ENCODE peak calls at places on chromosomes 4 and X, in six cellular contexts. O, X, D, P, V and J are unnamed samples.

GRCh38 chrX:133570549-133570948 is 155.3 kb upstream of the GPC4 start:
- DNase-seq in V (no peak), O (no peak), P (no peak), X (no peak), D (no peak), J (no peak)

GRCh38 chr4:111108138-111108537 is 485.3 kb upstream of the PITX2 start:
- DNase-seq in D (no peak), O (no peak), X (no peak), P (no peak), V (no peak), J (no peak)

GRCh38 chr4:153318696-153319320 is 25.7 kb upstream of the MND1 start:
- DNase-seq in O (peak; percentile 42), V (no peak), X (no peak), P (peak; percentile 47), D (no peak), J (peak; percentile 54)

GRCh38 chr4:80307183-80307735 is 28.3 kb upstream of the CFAP299 start:
- DNase-seq in V (no peak), X (no peak), D (no peak), P (no peak), O (no peak), J (peak; percentile 41)

GRCh38 chr4:9994246-9994847 is 26.9 kb downstream of the SLC2A9 start:
- DNase-seq in D (no peak), V (no peak), O (no peak), X (no peak), P (peak; percentile 70), J (no peak)

GRCh38 chrX:39150621-39151020 is 349.4 kb downstream of the MID1IP1 start:
- DNase-seq in X (no peak), O (no peak), P (no peak), V (no peak), D (no peak), J (no peak)

GRCh38 chr4:165974647-165975335 is 101.8 kb downstream of the TLL1 start:
- DNase-seq in O (no peak), X (no peak), P (no peak), D (no peak), V (no peak), J (no peak)

GRCh38 chr4:113976937-113977855 is 2.3 kb downstream of the ARSJ start:
- DNase-seq in X (no peak), O (no peak), P (no peak), V (no peak), D (no peak), J (peak; percentile 31)

GRCh38 chrX:120857240-120857639 is 18.4 kb downstream of the CT47B1 start:
- DNase-seq in P (no peak), X (no peak), D (no peak), O (no peak), V (peak; percentile 3), J (no peak)

GRCh38 chr4:124642846-124643245 is 69.7 kb downstream of the ANKRD50 start:
- DNase-seq in X (no peak), V (no peak), P (peak; percentile 77), O (no peak), D (no peak), J (no peak)

GRCh38 chr4:30429813-30430466 is 290.2 kb upstream of the PCDH7 start:
- DNase-seq in O (no peak), P (no peak), X (no peak), V (no peak), D (no peak), J (peak; percentile 87)

GRCh38 chrX:71909956-71910355 is 689 bp upstream of the NHSL2 start:
- DNase-seq in X (no peak), O (no peak), P (no peak), D (no peak), V (peak; percentile 44), J (no peak)

GRCh38 chrX:100591256-100592051 is 6.7 kb downstream of the TNMD start:
- DNase-seq in V (no peak), P (no peak), O (no peak), X (no peak), D (no peak), J (no peak)

GRCh38 chr4:184473515-184474260 is 662 bp downstream of the IRF2 start:
- DNase-seq in V (peak; percentile 48), D (peak; percentile 92), P (peak; percentile 75), O (peak; percentile 76), X (no peak), J (peak; percentile 32)

GRCh38 chr4:15653864-15654391 is 1.2 kb downstream of the FBXL5 start:
- DNase-seq in V (no peak), P (peak; percentile 45), O (peak; percentile 46), X (no peak), D (no peak), J (peak; percentile 65)

GRCh38 chrX:41145920-41146608 is 60.8 kb downstream of the USP9X start:
- DNase-seq in P (no peak), X (no peak), O (no peak), D (no peak), V (no peak), J (peak; percentile 92)

GRCh38 chr4:151176711-151177110 is 77.3 kb downstream of the RPS3A start:
- DNase-seq in V (no peak), O (no peak), X (no peak), P (no peak), D (no peak), J (no peak)

GRCh38 chr4:38017579-38017978 is 57.4 kb downstream of the PTTG2 start:
- DNase-seq in X (no peak), D (no peak), V (no peak), O (no peak), P (no peak), J (no peak)